ENCODE peak calls at places on chromosomes 7 and 10, in seven cellular contexts. L is cardiac fibroblast, E is A549, K is thoracic aorta, G is NB4, A is HFF-Myc, H is aorta. P is an unnamed sample.

GRCh38 chr7:6576024-6576866 is 1.0 kb upstream of the ZDHHC4 start:
- DNase-seq in H (no peak), K (no peak), E (no peak), A (no peak), G (peak; percentile 66), L (no peak), P (no peak)

GRCh38 chr7:150903627-150904026 is 51.3 kb downstream of the AOC1 start:
- DNase-seq in G (no peak), H (peak; percentile 91), K (peak; percentile 20), L (peak; percentile 6), A (no peak), E (no peak), P (no peak)

GRCh38 chr7:105230486-105230885 is 158.2 kb downstream of the SRPK2 start:
- DNase-seq in G (no peak), H (no peak), A (no peak), L (no peak), K (no peak), E (no peak), P (no peak)

GRCh38 chr7:50652400-50653115 is 87.4 kb upstream of the DDC start:
- DNase-seq in E (no peak), H (peak; percentile 30), G (no peak), A (no peak), L (no peak), K (no peak), P (no peak)

GRCh38 chr7:746074-747061 is 19.3 kb upstream of the PRKAR1B start:
- DNase-seq in A (no peak), L (no peak), G (no peak), K (no peak), H (peak; percentile 66), E (no peak), P (peak; percentile 47)

GRCh38 chr10:17923728-17924127 is 28.0 kb upstream of the SLC39A12 start:
- DNase-seq in H (peak; percentile 80), E (no peak), A (peak; percentile 24), L (peak; percentile 83), K (peak; percentile 31), G (no peak), P (peak; percentile 72)

GRCh38 chr10:60536529-60537114 is 146.9 kb upstream of the ANK3 start:
- DNase-seq in A (peak; percentile 17), G (no peak), K (no peak), H (no peak), E (no peak), L (peak; percentile 16), P (no peak)

GRCh38 chr7:23603632-23604295 is 6.6 kb downstream of the CCDC126 start:
- DNase-seq in G (no peak), E (no peak), L (no peak), H (no peak), K (no peak), A (no peak), P (no peak)

GRCh38 chr10:80277567-80278250 is 11.7 kb downstream of the MAT1A start:
- DNase-seq in G (no peak), A (no peak), H (no peak), E (no peak), K (no peak), L (no peak), P (no peak)

GRCh38 chr10:70958396-70958795 is 70.0 kb upstream of the PCBD1 start:
- DNase-seq in H (no peak), A (no peak), K (no peak), G (no peak), E (no peak), L (no peak), P (no peak)

GRCh38 chr10:43354325-43354635 is 17.2 kb upstream of the FXYD4 start:
- DNase-seq in E (no peak), L (no peak), A (no peak), H (no peak), G (no peak), K (no peak), P (no peak)

GRCh38 chr10:13272164-13272571 is 27.7 kb downstream of the PHYH start:
- DNase-seq in G (no peak), L (peak; percentile 74), E (no peak), A (peak; percentile 45), H (no peak), K (peak; percentile 10), P (no peak)

GRCh38 chr10:122188706-122189105 is 82.4 kb upstream of the BTBD16 start:
- DNase-seq in E (no peak), H (peak; percentile 16), A (no peak), G (no peak), K (no peak), L (no peak), P (no peak)

GRCh38 chr7:69791739-69792138 is 193.5 kb downstream of the AUTS2 start:
- DNase-seq in H (no peak), K (no peak), G (no peak), L (no peak), A (no peak), E (no peak), P (no peak)

GRCh38 chr7:129577881-129578462 is 33.5 kb upstream of the NRF1 start:
- DNase-seq in H (no peak), G (no peak), E (no peak), L (no peak), A (no peak), K (no peak), P (no peak)

GRCh38 chr7:85184599-85185354 is 2.1 kb downstream of the SEMA3D start:
- DNase-seq in K (peak; percentile 9), G (no peak), H (peak; percentile 86), L (peak; percentile 72), E (no peak), A (peak; percentile 44), P (no peak)

GRCh38 chr7:123244768-123245167 is 45.0 kb upstream of the SLC13A1 start:
- DNase-seq in K (no peak), L (no peak), E (no peak), A (no peak), G (no peak), H (no peak), P (no peak)

GRCh38 chr10:45470098-45471012 is 96.3 kb downstream of the ALOX5 start:
- DNase-seq in A (no peak), K (no peak), E (no peak), L (peak; percentile 64), G (peak; percentile 83), H (no peak), P (no peak)

GRCh38 chr10:83886871-83887270 is 252.4 kb upstream of the GHITM start:
- DNase-seq in G (no peak), E (no peak), L (no peak), K (no peak), H (no peak), A (no peak), P (no peak)

GRCh38 chr7:38658916-38659315 is 27.7 kb upstream of the AMPH start:
- DNase-seq in K (no peak), G (peak; percentile 38), H (no peak), L (no peak), A (no peak), E (no peak), P (no peak)

GRCh38 chr10:92691042-92691590 is 1.4 kb downstream of the HHEX start:
- DNase-seq in G (no peak), L (no peak), H (no peak), K (no peak), A (no peak), E (no peak), P (no peak)

GRCh38 chr10:92692085-92692671 is 2.4 kb downstream of the HHEX start:
- DNase-seq in G (no peak), A (no peak), H (no peak), E (no peak), K (no peak), L (no peak), P (no peak)

GRCh38 chr10:92693534-92693893 is 3.8 kb downstream of the HHEX start:
- DNase-seq in G (no peak), E (no peak), K (no peak), A (no peak), H (no peak), L (no peak), P (no peak)

GRCh38 chr10:92691591-92692084 is 1.9 kb downstream of the HHEX start:
- DNase-seq in G (peak; percentile 93), A (no peak), L (no peak), E (no peak), H (peak; percentile 80), K (no peak), P (no peak)

GRCh38 chr10:92692697-92693533 is 3.2 kb downstream of the HHEX start:
- DNase-seq in H (no peak), E (no peak), G (no peak), K (no peak), L (no peak), A (no peak), P (no peak)
- H3K4me3 ChIP-seq in H (no peak overlapping the region), E (no peak overlapping the region), G (peak overlapping the region; percentile 94), K (peak overlapping the region; percentile 90), L (peak overlapping the region; percentile 80), A (peak overlapping the region; percentile 80), P (no peak overlapping the region)

DNA sequence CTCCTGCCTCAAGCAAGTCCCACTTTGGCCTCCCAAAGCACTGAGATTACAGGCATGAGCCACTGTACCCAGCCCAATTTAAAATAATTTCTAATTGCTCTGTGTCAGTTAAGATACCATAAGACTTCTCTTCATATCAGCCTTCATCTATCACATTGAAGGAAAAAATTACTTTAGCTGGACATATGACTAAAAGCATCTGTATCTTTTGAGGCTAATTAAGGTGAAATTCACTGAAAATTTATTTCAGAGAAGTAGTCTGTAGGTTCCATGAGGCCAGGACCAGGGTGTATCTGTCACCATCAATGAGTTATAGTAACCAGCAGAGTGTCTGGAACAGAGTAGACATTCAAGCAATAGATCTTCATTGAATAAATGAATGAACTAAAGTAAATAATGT is 205.2 kb upstream of the PHYHIPL start:
- DNase-seq in K (no peak), G (no peak), E (no peak), H (no peak), L (no peak), A (no peak), P (no peak)
- H3K4me3 ChIP-seq in K (no peak overlapping the region), G (no peak overlapping the region), E (no peak overlapping the region), H (no peak overlapping the region), L (no peak overlapping the region), A (no peak overlapping the region), P (no peak overlapping the region)

DNA sequence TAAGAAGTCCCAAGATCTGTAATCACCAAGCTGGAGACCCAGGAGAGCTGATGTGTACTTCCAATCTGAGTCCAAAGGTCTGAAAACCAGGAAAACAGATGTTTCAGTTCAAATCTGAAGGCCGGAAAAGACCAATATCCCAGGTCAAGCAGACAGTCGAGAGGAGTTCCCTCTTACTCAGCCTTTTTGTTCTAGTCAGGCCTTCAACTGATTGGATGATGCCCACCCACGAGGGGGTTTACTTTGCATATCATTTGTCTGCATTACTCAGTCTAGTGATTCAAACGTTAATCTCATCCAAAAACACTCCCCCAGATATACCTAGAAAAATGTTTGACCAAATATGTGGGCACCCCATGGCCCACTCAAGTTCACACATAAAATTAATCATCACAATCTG is 7.3 kb upstream of the ARID5B start:
- DNase-seq in L (no peak), H (no peak), K (no peak), E (no peak), G (no peak), A (no peak), P (no peak)
- H3K4me3 ChIP-seq in L (no peak overlapping the region), H (no peak overlapping the region), K (no peak overlapping the region), E (no peak overlapping the region), G (no peak overlapping the region), A (no peak overlapping the region), P (no peak overlapping the region)

GRCh38 chr10:970311-971149 is 17.7 kb upstream of the GTPBP4 start:
- DNase-seq in L (peak; percentile 8), H (no peak), K (no peak), A (no peak), E (no peak), G (peak; percentile 22), P (no peak)
- H3K4me3 ChIP-seq in L (no peak overlapping the region), H (no peak overlapping the region), K (peak overlapping the region; percentile 2), A (no peak overlapping the region), E (no peak overlapping the region), G (no peak overlapping the region), P (no peak overlapping the region)

GRCh38 chr10:52452600-52453493 is 138.8 kb downstream of the DKK1 start:
- DNase-seq in A (no peak), L (no peak), K (no peak), E (no peak), H (no peak), G (no peak), P (no peak)
- H3K4me3 ChIP-seq in A (no peak overlapping the region), L (no peak overlapping the region), K (no peak overlapping the region), E (peak overlapping the region; percentile 29), H (no peak overlapping the region), G (no peak overlapping the region), P (peak overlapping the region; percentile 43)

P was measured in RWPE2.